ENCODE peak calls at places on chromosomes 13 and 19, in four cellular contexts. F, M, S and N are unnamed samples.

GRCh38 chr13:106318941-106319411 is 216.5 kb downstream of the EFNB2 start:
- DNase-seq in F (no peak), S (no peak), M (no peak), N (no peak)

GRCh38 chr13:61685683-61686013 is 270.0 kb upstream of the PCDH20 start:
- DNase-seq in F (peak), M (peak), S (no peak), N (no peak)

GRCh38 chr19:14517840-14518505 is at the start of gene DNAJB1:
- DNase-seq in M (peak), S (peak), F (peak), N (no peak)

GRCh38 chr13:111371211-111371610 is 50.8 kb downstream of the TEX29 start:
- DNase-seq in S (no peak), M (no peak), F (no peak), N (no peak)

GRCh38 chr13:29908411-29908810 is 58.0 kb upstream of the UBL3 start:
- DNase-seq in M (no peak), S (no peak), F (no peak), N (no peak)

GRCh38 chr19:15195987-15196682 is 4.7 kb downstream of the NOTCH3 start:
- DNase-seq in F (peak), S (peak), M (no peak), N (no peak)

GRCh38 chr19:18023596-18024212 is 15.7 kb downstream of the ARRDC2 start:
- DNase-seq in F (no peak), M (no peak), S (peak), N (no peak)

GRCh38 chr13:109158383-109158782 is 529.0 kb downstream of the MYO16 start:
- DNase-seq in F (no peak), S (no peak), M (no peak), N (no peak)

GRCh38 chr19:7751157-7751783 is 3.9 kb upstream of the CD209 start:
- DNase-seq in S (no peak), F (no peak), M (no peak), N (peak)

GRCh38 chr13:98741741-98742435 is 10.6 kb downstream of the SLC15A1 start:
- DNase-seq in S (no peak), F (no peak), M (no peak), N (no peak)

GRCh38 chr13:48873598-48873997 is 102.1 kb upstream of the FNDC3A start:
- DNase-seq in S (no peak), F (peak), M (no peak), N (no peak)

GRCh38 chr13:73835138-73835721 is 299.0 kb downstream of the KLF12 start:
- DNase-seq in F (no peak), S (peak), M (peak), N (peak)
- TF ChIP-seq ETV6 in F (no peak), S (no peak), M (no peak), N (no peak)

GRCh38 chr13:45695198-45695730 is 6.9 kb upstream of the CBY2 start:
- DNase-seq in M (no peak), F (no peak), S (no peak), N (peak)
- TF ChIP-seq ETV6 in M (no peak), F (no peak), S (no peak), N (no peak)

DNA sequence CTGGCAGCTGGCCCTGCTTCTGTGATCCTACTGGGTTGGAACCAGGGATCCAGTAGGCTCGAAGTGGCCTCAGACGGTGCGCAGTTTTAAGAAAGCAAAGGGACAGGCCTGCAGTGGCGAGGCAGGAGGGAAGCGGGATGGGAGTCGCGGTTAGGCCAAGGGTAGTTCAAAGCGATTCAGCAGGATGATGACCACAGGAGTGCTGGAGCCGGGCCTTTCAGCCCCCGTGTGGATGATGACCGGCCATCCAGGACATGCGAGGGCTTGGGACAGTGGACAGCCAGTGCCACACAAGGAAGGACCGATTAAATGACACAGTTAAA is 853 bp downstream of the RNASEH2B start:
- DNase-seq in F (peak), M (peak), S (no peak), N (no peak)
- TF ChIP-seq ETV6 in F (no peak), M (no peak), S (no peak), N (no peak)

GRCh38 chr13:113855012-113855921 is 8.6 kb downstream of the GAS6 start:
- DNase-seq in F (no peak), S (no peak), M (no peak), N (no peak)
- TF ChIP-seq ETV6 in F (no peak), S (no peak), M (no peak), N (no peak)